ENCODE peak calls at places on chromosomes 5 and 9, in six cellular contexts. R is Caco-2; G is Calu3; F is T-cell; D is HFFc6; O is stimulated activated CD8-positive, alpha-beta memory T cell treated with anti-CD3 and anti-CD28 coated beads, Interleukin-7, amount 100 ng/mL, for 1 hour. L is an unnamed sample.

GRCh38 chr9:19431361-19432171 is 22.8 kb downstream of the ACER2 start:
- DNase-seq in D (no peak), F (no peak), O (no peak), G (no peak), R (no peak), L (no peak)

GRCh38 chr5:180338001-180338707 is 15.0 kb downstream of the GFPT2 start:
- DNase-seq in F (no peak), R (no peak), D (no peak), O (no peak), G (no peak), L (no peak)

GRCh38 chr9:121527371-121527770 is 27.7 kb upstream of the GGTA1 start:
- DNase-seq in D (no peak), F (no peak), O (no peak), G (no peak), R (no peak), L (no peak)

GRCh38 chr5:39422036-39422606 is 2.7 kb downstream of the DAB2 start:
- DNase-seq in O (no peak), G (no peak), F (no peak), R (no peak), D (no peak), L (no peak)

GRCh38 chr9:135295556-135296300 is 183.9 kb upstream of the PPP1R26 start:
- DNase-seq in F (no peak), O (no peak), D (no peak), R (no peak), G (no peak), L (no peak)

GRCh38 chr5:17436766-17437221 is 61.2 kb upstream of the TAF11L2 start:
- DNase-seq in D (no peak), F (no peak), R (no peak), G (no peak), O (no peak), L (no peak)

GRCh38 chr5:2015116-2015848 is 132.6 kb upstream of the IRX4 start:
- DNase-seq in F (no peak), R (no peak), D (no peak), G (no peak), O (no peak), L (no peak)

GRCh38 chr5:13957032-13957645 is 12.7 kb upstream of the DNAH5 start:
- DNase-seq in F (no peak), R (no peak), O (no peak), D (peak; percentile 69), G (peak; percentile 48), L (peak; percentile 68)

GRCh38 chr9:92406506-92406905 is 2.1 kb upstream of the OGN start:
- DNase-seq in O (no peak), F (peak; percentile 35), D (no peak), G (no peak), R (no peak), L (no peak)

GRCh38 chr5:61409568-61409967 is 77.5 kb downstream of the ZSWIM6 start:
- DNase-seq in R (no peak), O (no peak), G (peak; percentile 17), D (peak; percentile 95), F (no peak), L (peak; percentile 93)

GRCh38 chr9:98132806-98133631 is 14.0 kb upstream of the TRIM14 start:
- DNase-seq in G (no peak), R (no peak), D (no peak), F (no peak), O (no peak), L (no peak)

GRCh38 chr9:103991698-103992097 is 102.4 kb upstream of the SMC2 start:
- DNase-seq in F (no peak), R (no peak), O (no peak), G (no peak), D (no peak), L (peak; percentile 30)

GRCh38 chr9:134564431-134565170 is 77.0 kb upstream of the COL5A1 start:
- DNase-seq in R (no peak), D (peak; percentile 48), O (no peak), G (no peak), F (no peak), L (no peak)

GRCh38 chr5:1007221-1007680 is 1.4 kb upstream of the NKD2 start:
- DNase-seq in D (no peak), R (peak; percentile 31), G (no peak), F (no peak), O (no peak), L (no peak)

GRCh38 chr5:16913187-16913839 is 22.8 kb downstream of the MYO10 start:
- DNase-seq in O (no peak), R (no peak), D (no peak), G (peak; percentile 63), F (no peak), L (no peak)

GRCh38 chr9:104895572-104895971 is 32.4 kb downstream of the ABCA1 start:
- DNase-seq in G (no peak), D (peak; percentile 83), F (no peak), O (no peak), R (no peak), L (peak; percentile 94)

GRCh38 chr5:126449751-126450271 is 26.6 kb downstream of the GRAMD2B start:
- DNase-seq in O (peak; percentile 21), D (peak; percentile 56), R (no peak), F (peak; percentile 47), G (no peak), L (peak; percentile 55)

GRCh38 chr9:116940614-116941215 is 253.6 kb downstream of the TRIM32 start:
- DNase-seq in F (no peak), R (no peak), D (no peak), G (no peak), O (no peak), L (no peak)

GRCh38 chr5:15966066-15966640 is 213.4 kb downstream of the MARCHF11 start:
- DNase-seq in O (no peak), D (peak; percentile 7), G (no peak), R (no peak), F (no peak), L (peak; percentile 58)

GRCh38 chr9:5557606-5558587 is 47.6 kb downstream of the PDCD1LG2 start:
- DNase-seq in O (peak; percentile 11), D (no peak), F (peak; percentile 57), R (no peak), G (no peak), L (no peak)

GRCh38 chr5:169299146-169299545 is 1.8 kb downstream of the SLIT3 start:
- DNase-seq in F (no peak), R (no peak), D (no peak), G (no peak), O (no peak), L (no peak)

GRCh38 chr5:38070304-38070703 is 188.1 kb upstream of the EGFLAM start:
- DNase-seq in D (no peak), R (no peak), F (no peak), G (no peak), O (no peak), L (no peak)

GRCh38 chr5:177492841-177493240 is 4.6 kb downstream of the PDLIM7 start:
- DNase-seq in F (no peak), G (no peak), R (no peak), D (no peak), O (no peak), L (no peak)